ENCODE peak calls at places on chromosome 9, in nine cellular contexts. S is sigmoid colon, B is stomach, J is A549, N is IMR-90, V is HCT116, H is lower leg skin, R is tibial nerve, F is uterus. I is an unnamed sample.

GRCh38 chr9:21096172-21096900 is 18.6 kb upstream of the IFNB1 start:
- DNase-seq in R (no peak), V (no peak), S (no peak), F (no peak), H (no peak), N (peak; percentile 61), J (no peak), B (no peak), I (no peak)

GRCh38 chr9:77532607-77533006 is 115.5 kb downstream of the GNA14 start:
- DNase-seq in B (no peak), N (no peak), V (no peak), H (no peak), F (no peak), R (no peak), J (no peak), S (no peak), I (no peak)

GRCh38 chr9:84701801-84702200 is 32.3 kb downstream of the NTRK2 start:
- DNase-seq in R (no peak), B (no peak), V (no peak), S (no peak), J (no peak), N (no peak), F (no peak), H (no peak), I (no peak)

GRCh38 chr9:125985142-125985997 is 238.2 kb downstream of the PBX3 start:
- DNase-seq in N (no peak), F (no peak), B (no peak), J (no peak), S (peak; percentile 39), V (no peak), H (peak; percentile 76), R (no peak), I (no peak)

GRCh38 chr9:69444791-69445190 is 119.8 kb downstream of the ENTREP1 start:
- DNase-seq in H (no peak), J (no peak), S (no peak), F (no peak), N (no peak), B (no peak), R (no peak), V (no peak), I (no peak)

GRCh38 chr9:111429175-111429574 is 55.0 kb downstream of the ECPAS start:
- DNase-seq in H (no peak), V (no peak), B (no peak), J (no peak), F (no peak), R (no peak), N (peak; percentile 43), S (no peak), I (no peak)

GRCh38 chr9:90894956-90895687 is 93.5 kb downstream of the SYK start:
- DNase-seq in V (no peak), S (no peak), N (no peak), R (no peak), J (peak; percentile 22), B (no peak), F (no peak), H (peak; percentile 77), I (no peak)

GRCh38 chr9:122360891-122361290 is 9.9 kb upstream of the PTGS1 start:
- DNase-seq in H (no peak), N (peak; percentile 70), J (no peak), R (no peak), F (no peak), V (no peak), S (no peak), B (no peak), I (no peak)

GRCh38 chr9:79176298-79176697 is 395.5 kb upstream of the TLE4 start:
- DNase-seq in R (no peak), N (peak; percentile 56), V (no peak), J (no peak), B (no peak), F (no peak), H (no peak), S (no peak), I (no peak)

GRCh38 chr9:75017378-75017777 is 10.7 kb downstream of the CARNMT1 start:
- DNase-seq in B (no peak), V (no peak), N (no peak), F (no peak), H (no peak), J (no peak), S (no peak), R (no peak), I (no peak)

GRCh38 chr9:131657456-131657855 is 82.4 kb downstream of the RAPGEF1 start:
- DNase-seq in B (no peak), H (no peak), N (no peak), R (no peak), F (no peak), V (no peak), J (no peak), S (no peak), I (no peak)

GRCh38 chr9:86487222-86487841 is 133.1 kb upstream of the TUT7 start:
- DNase-seq in H (no peak), V (peak; percentile 31), J (peak; percentile 55), N (peak; percentile 76), F (no peak), R (no peak), B (no peak), S (no peak), I (no peak)

GRCh38 chr9:34607331-34607730 is 4.6 kb downstream of the RPP25L start:
- DNase-seq in V (no peak), B (no peak), S (no peak), J (no peak), N (no peak), R (no peak), H (no peak), F (no peak), I (no peak)

GRCh38 chr9:121947683-121948300 is 145.3 kb downstream of the TTLL11 start:
- DNase-seq in S (no peak), F (no peak), B (no peak), H (no peak), N (no peak), V (no peak), R (no peak), J (no peak), I (no peak)

GRCh38 chr9:297104-297794 is 82.6 kb downstream of the DOCK8 start:
- DNase-seq in B (peak; percentile 60), V (no peak), F (no peak), R (peak; percentile 10), S (no peak), J (peak; percentile 38), N (no peak), H (no peak), I (no peak)

GRCh38 chr9:14033067-14033466 is 280.9 kb downstream of the NFIB start:
- DNase-seq in F (no peak), V (no peak), S (no peak), H (no peak), N (no peak), B (no peak), R (no peak), J (no peak), I (no peak)

GRCh38 chr9:79742145-79742820 is 170.5 kb downstream of the TLE4 start:
- DNase-seq in N (no peak), H (no peak), S (no peak), B (no peak), R (no peak), V (no peak), F (no peak), J (no peak), I (no peak)

GRCh38 chr9:21833090-21833801 is 30.8 kb downstream of the MTAP start:
- DNase-seq in B (no peak), V (no peak), H (no peak), N (no peak), F (no peak), S (no peak), R (no peak), J (no peak), I (no peak)

GRCh38 chr9:108052431-108053080 is 563.0 kb upstream of the KLF4 start:
- DNase-seq in S (no peak), H (no peak), V (no peak), N (no peak), R (no peak), F (no peak), B (no peak), J (no peak), I (peak; percentile 79)

GRCh38 chr9:97382099-97382718 is 29.7 kb upstream of the TDRD7 start:
- DNase-seq in B (no peak), F (no peak), H (no peak), V (no peak), S (no peak), N (no peak), R (no peak), J (no peak), I (no peak)

GRCh38 chr9:92954886-92955285 is 7.6 kb downstream of the FGD3 start:
- DNase-seq in S (no peak), H (peak; percentile 42), J (no peak), V (no peak), N (no peak), B (no peak), R (no peak), F (no peak), I (peak; percentile 95)

GRCh38 chr9:23477908-23478307 is 348.1 kb downstream of the ELAVL2 start:
- DNase-seq in B (no peak), N (no peak), H (no peak), R (no peak), S (no peak), J (no peak), F (no peak), V (no peak), I (no peak)

GRCh38 chr9:104743377-104743985 is 4.0 kb upstream of the NIPSNAP3A start:
- DNase-seq in F (no peak), H (no peak), V (peak; percentile 51), J (peak; percentile 74), N (peak; percentile 73), B (no peak), S (no peak), R (no peak), I (no peak)

GRCh38 chr9:133540336-133541025 is 6.0 kb downstream of the ADAMTSL2 start:
- DNase-seq in N (no peak), J (no peak), V (no peak), R (no peak), S (no peak), B (no peak), F (no peak), H (no peak), I (no peak)
- TF ChIP-seq CTCF in N (no peak), J (no peak), V (no peak), R (no peak), S (no peak), B (no peak), F (no peak), H (no peak), I (no peak)

GRCh38 chr9:136093995-136094881 is 851 bp downstream of the NACC2 start:
- DNase-seq in S (peak; percentile 96), H (peak; percentile 96), R (peak; percentile 60), V (peak; percentile 32), N (peak; percentile 31), J (peak; percentile 81), F (peak; percentile 84), B (peak; percentile 69), I (no peak)
- TF ChIP-seq POLR2A in S (peak; percentile 79), H (no peak), R (peak; percentile 24), V (no peak), N (no peak), J (no peak), F (peak; percentile 28), B (no peak), I (no peak)

GRCh38 chr9:130001185-130001584 is 41.8 kb downstream of the FNBP1 start:
- DNase-seq in J (no peak), B (no peak), H (no peak), V (no peak), F (no peak), S (no peak), N (no peak), R (no peak), I (no peak)
- TF ChIP-seq CTCF in J (no peak), B (no peak), H (no peak), V (no peak), F (no peak), S (no peak), N (no peak), R (no peak), I (no peak)

GRCh38 chr9:129383005-129383414 is 204.9 kb upstream of the IER5L start:
- DNase-seq in V (peak; percentile 39), S (peak; percentile 76), R (no peak), B (peak; percentile 92), J (no peak), F (no peak), H (no peak), N (no peak), I (no peak)
- TF ChIP-seq POLR2A in V (no peak), S (no peak), R (no peak), B (no peak), J (no peak), F (no peak), H (no peak), N (no peak), I (no peak)